ENCODE peak calls at places on chromosome 7, in six cellular contexts. D is ovary, B is stomach, K is tibial nerve, G is transverse colon, T is esophagus muscularis mucosa. Q is an unnamed sample. For H3K27me3, the result is how much of the 10 kb centered on the place peaks cover.

GRCh38 chr7:92478095-92478494 is 349 bp upstream of the ERVW-1 start:
- DNase-seq in D (no peak), B (no peak), K (no peak), G (no peak), T (no peak), Q (no peak)

GRCh38 chr7:43220250-43220649 is 107.8 kb downstream of the HECW1 start:
- DNase-seq in D (no peak), B (no peak), K (no peak), G (no peak), T (peak), Q (peak)

GRCh38 chr7:24751484-24751883 is 5.8 kb downstream of the GSDME start:
- DNase-seq in D (no peak), B (no peak), K (no peak), G (no peak), T (no peak), Q (no peak)

GRCh38 chr7:39825391-39825790 is 124.7 kb upstream of the CDK13 start:
- DNase-seq in D (no peak), B (no peak), K (no peak), G (no peak), T (peak), Q (no peak)

GRCh38 chr7:129041929-129042200 is 13.0 kb downstream of the TNPO3 start:
- DNase-seq in D (no peak), B (no peak), K (no peak), G (no peak), T (no peak), Q (no peak)

GRCh38 chr7:151404216-151405011 is 5.4 kb downstream of the WDR86 start:
- DNase-seq in D (no peak), B (no peak), K (peak), G (peak), T (no peak), Q (no peak)

GRCh38 chr7:41147651-41148360 is 555.1 kb downstream of the INHBA start:
- DNase-seq in D (no peak), B (no peak), K (no peak), G (no peak), T (no peak), Q (no peak)

GRCh38 chr7:18458830-18459229 is 36.7 kb upstream of the HDAC9 start:
- DNase-seq in D (no peak), B (no peak), K (no peak), G (no peak), T (no peak), Q (no peak)

DNA sequence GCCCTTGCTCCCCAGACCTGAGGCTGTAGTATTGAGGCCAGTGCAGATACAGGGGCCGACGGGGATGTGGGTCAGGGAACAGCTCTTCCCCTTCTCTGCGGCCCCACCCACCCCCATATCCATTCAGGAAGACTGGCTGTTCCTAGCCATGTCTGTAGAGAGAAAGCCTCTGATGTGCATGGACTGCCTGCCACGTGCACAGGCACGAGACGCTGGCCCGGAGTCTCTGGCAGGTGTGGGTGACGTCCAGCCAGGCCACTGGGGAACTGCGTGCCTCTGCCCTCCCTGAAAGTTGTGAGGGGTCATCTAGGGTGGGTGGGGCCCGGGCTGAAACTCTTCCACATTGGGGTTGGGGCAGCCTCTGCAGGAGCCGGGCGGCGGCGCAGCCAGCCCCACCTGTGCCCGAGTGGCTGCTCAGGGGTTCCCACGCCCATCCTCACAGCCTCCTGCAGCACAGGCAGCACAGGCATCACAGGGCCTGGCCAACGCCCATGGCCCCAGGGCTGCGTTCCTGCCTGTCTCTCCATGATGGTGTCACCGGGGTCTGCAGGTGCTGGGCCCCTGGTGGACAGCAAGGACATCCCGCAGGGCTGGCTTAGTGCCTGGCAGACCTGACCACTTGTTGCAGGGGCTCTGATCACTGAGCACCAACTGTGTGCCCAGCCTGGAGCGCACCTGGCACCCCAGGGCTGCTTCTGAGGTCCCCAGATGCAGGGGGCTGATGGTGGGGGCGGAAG is 27.5 kb downstream of the MICALL2 start:
- DNase-seq in D (no peak), B (no peak), K (no peak), G (no peak), T (no peak), Q (no peak)
- H3K27me3 ChIP-seq in D (under half), B (under half), K (under half), G (under half), T (half or more), Q (under half)

GRCh38 chr7:111226800-111227199 is 135.9 kb downstream of the LRRN3 start:
- DNase-seq in D (no peak), B (no peak), K (no peak), G (no peak), T (no peak), Q (no peak)
- TF ChIP-seq EP300 in D (no peak), B (no peak), K (no peak), G (no peak), T (no peak), Q (no peak)

GRCh38 chr7:158479021-158479679 is 108.5 kb downstream of the PTPRN2 start:
- DNase-seq in D (no peak), B (no peak), K (no peak), G (no peak), T (no peak), Q (no peak)

GRCh38 chr7:158476303-158476932 is 111.2 kb downstream of the PTPRN2 start:
- DNase-seq in D (no peak), B (no peak), K (no peak), G (no peak), T (no peak), Q (no peak)

GRCh38 chr7:158482460-158482859 is 105.2 kb downstream of the PTPRN2 start:
- DNase-seq in D (no peak), B (no peak), K (no peak), G (no peak), T (no peak), Q (no peak)

GRCh38 chr7:158477866-158478265 is 109.8 kb downstream of the PTPRN2 start:
- DNase-seq in D (no peak), B (no peak), K (no peak), G (no peak), T (no peak), Q (no peak)

DNA sequence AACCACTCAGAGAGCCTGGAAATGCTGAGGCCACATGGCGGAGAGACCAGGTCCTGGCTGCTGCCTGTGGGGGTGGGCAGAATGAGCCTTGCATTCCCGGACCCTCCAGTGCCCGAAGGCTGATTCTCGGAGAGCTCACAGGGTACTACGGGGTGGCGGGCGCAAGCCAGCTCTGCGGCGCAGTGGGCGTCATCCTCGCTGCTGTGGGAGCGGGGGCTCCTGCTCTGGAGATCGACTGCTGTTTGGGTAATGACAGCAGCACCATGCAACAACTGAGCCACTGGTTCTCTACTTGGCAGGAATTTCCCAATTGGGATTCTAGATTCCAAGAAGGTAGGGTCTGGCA is 108.0 kb downstream of the PTPRN2 start:
- DNase-seq in D (no peak), B (no peak), K (no peak), G (no peak), T (no peak), Q (no peak)
- H3K27me3 ChIP-seq in D (under half), B (under half), K (under half), G (under half), T (under half), Q (under half)

DNA sequence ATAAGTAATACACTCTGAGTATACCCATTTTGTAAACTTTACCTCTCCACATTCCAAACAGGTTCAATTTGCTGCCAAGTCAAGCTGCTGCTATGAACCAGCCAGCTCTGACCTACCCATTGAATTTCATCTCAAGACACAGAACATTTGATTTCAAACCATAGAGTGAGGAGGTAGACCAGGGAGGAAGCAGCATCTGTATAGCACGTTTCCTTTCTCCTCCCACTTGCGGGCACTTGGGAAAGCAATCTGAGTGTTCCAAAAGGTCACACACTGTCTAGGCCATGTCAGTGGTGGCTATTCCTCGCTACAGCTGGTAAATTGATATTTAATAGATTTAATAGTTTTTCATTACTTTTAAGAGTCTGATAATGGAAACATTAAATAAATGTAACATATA is 147.8 kb upstream of the EEPD1 start:
- DNase-seq in D (no peak), B (no peak), K (no peak), G (no peak), T (peak), Q (no peak)
- TF ChIP-seq EP300 in D (no peak), B (no peak), K (no peak), G (no peak), T (no peak), Q (no peak)

DNA sequence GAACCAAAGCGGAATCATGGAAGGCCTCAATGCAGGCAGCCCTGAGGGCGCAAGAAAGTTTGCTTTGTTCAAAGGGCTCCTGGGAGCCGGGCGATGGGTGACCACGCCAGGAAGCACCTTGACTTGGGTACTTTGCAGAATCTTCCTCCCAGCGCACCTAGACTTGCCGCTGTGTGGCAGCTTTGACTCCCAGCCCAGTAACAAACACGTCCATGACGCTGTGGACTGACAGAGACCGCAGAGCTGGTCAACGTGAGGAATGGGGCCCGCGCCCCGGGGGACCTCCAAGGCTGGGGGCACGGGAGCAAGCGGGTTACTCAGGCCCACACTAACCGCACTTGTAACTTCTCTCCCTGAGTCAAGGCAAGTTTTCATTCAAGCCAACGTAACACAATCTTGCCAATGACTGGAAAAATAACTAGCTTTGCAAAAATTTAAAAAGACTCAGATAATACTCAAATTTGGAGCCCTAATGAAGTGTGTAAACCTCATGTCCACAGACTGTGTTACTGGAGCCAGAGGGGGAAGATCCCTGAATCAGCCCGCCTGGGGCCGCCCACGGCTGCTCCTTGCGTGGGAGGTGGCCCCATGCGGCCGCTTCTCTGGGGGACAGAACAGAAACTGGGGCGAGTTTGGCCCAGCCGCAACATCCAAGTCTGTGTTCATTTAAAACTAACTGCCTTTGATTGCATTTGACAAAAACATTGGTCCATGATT is 130.8 kb downstream of the DNAJB6 start:
- DNase-seq in D (no peak), B (peak), K (no peak), G (no peak), T (no peak), Q (peak)
- H3K27me3 ChIP-seq in D (under half), B (under half), K (under half), G (under half), T (half or more), Q (under half)

DNA sequence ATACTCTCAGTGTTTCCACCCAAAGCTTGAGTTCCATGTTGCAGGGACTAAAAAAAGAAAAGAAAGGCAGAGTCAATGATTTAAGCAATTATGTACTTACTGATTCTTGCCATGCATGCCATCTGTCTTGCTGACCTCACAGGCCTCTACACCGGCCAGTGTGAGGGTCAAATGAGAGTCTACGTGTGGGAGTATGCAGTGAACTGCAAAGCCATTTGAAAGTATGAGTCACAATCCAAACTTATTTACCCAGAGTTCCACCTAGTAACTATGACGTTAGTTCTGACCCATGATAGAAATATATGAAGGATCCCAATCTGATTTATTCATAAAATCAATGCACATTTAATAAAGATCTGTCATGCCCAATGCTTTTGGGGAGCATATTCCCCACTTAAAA is 26.5 kb downstream of the PDE1C start:
- DNase-seq in D (no peak), B (no peak), K (no peak), G (no peak), T (no peak), Q (no peak)
- TF ChIP-seq EP300 in D (no peak), B (no peak), K (no peak), G (no peak), T (no peak), Q (no peak)